ENCODE peak calls at places on chromosomes 12 and 14, in nine cellular contexts. One of them, this sample, is unnamed.

GRCh38 chr12:113697646-113698504 is 226.2 kb upstream of the LHX5 start:
- DNase-seq in natural killer cell: no peak
- DNase-seq in AG20443: no peak
- DNase-seq in right cardiac atrium: no peak
- DNase-seq in WERI-Rb-1: peak
- DNase-seq in putamen: no peak
- DNase-seq in H4: no peak
- DNase-seq in NCI-H2029: peak
- DNase-seq in glutamatergic neuron: peak
- DNase-seq in this sample: no peak

GRCh38 chr12:109559601-109560000 is 13.7 kb downstream of the MMAB start:
- DNase-seq in NCI-H2029: no peak
- DNase-seq in glutamatergic neuron: no peak
- DNase-seq in AG20443: no peak
- DNase-seq in right cardiac atrium: no peak
- DNase-seq in putamen: no peak
- DNase-seq in WERI-Rb-1: no peak
- DNase-seq in H4: no peak
- DNase-seq in natural killer cell: no peak
- DNase-seq in this sample: no peak

GRCh38 chr14:67487937-67488893 is at the start of gene TMEM229B:
- DNase-seq in H4: peak
- DNase-seq in putamen: no peak
- DNase-seq in natural killer cell: peak
- DNase-seq in right cardiac atrium: peak
- DNase-seq in AG20443: peak
- DNase-seq in NCI-H2029: no peak
- DNase-seq in WERI-Rb-1: no peak
- DNase-seq in glutamatergic neuron: no peak
- DNase-seq in this sample: peak

GRCh38 chr14:105484069-105484996 is 2.4 kb upstream of the CRIP1 start:
- DNase-seq in WERI-Rb-1: no peak
- DNase-seq in H4: no peak
- DNase-seq in NCI-H2029: no peak
- DNase-seq in right cardiac atrium: peak
- DNase-seq in AG20443: peak
- DNase-seq in natural killer cell: no peak
- DNase-seq in putamen: no peak
- DNase-seq in glutamatergic neuron: no peak
- DNase-seq in this sample: no peak

GRCh38 chr12:112061127-112061526 is 47.5 kb downstream of the NAA25 start:
- DNase-seq in natural killer cell: no peak
- DNase-seq in right cardiac atrium: no peak
- DNase-seq in WERI-Rb-1: no peak
- DNase-seq in H4: no peak
- DNase-seq in NCI-H2029: no peak
- DNase-seq in AG20443: no peak
- DNase-seq in glutamatergic neuron: no peak
- DNase-seq in putamen: no peak
- DNase-seq in this sample: no peak

GRCh38 chr12:132210223-132211055 is 66.2 kb downstream of the NOC4L start:
- DNase-seq in H4: no peak
- DNase-seq in NCI-H2029: no peak
- DNase-seq in natural killer cell: no peak
- DNase-seq in right cardiac atrium: peak
- DNase-seq in WERI-Rb-1: no peak
- DNase-seq in glutamatergic neuron: no peak
- DNase-seq in AG20443: no peak
- DNase-seq in putamen: no peak
- DNase-seq in this sample: no peak

GRCh38 chr12:29591140-29592020 is 93.9 kb upstream of the OVCH1 start:
- DNase-seq in WERI-Rb-1: no peak
- DNase-seq in glutamatergic neuron: peak
- DNase-seq in NCI-H2029: no peak
- DNase-seq in H4: no peak
- DNase-seq in putamen: no peak
- DNase-seq in AG20443: peak
- DNase-seq in natural killer cell: no peak
- DNase-seq in right cardiac atrium: no peak
- DNase-seq in this sample: no peak

GRCh38 chr14:71319646-71320045 is 412.4 kb downstream of the PCNX1 start:
- DNase-seq in putamen: no peak
- DNase-seq in WERI-Rb-1: peak
- DNase-seq in NCI-H2029: no peak
- DNase-seq in glutamatergic neuron: no peak
- DNase-seq in AG20443: peak
- DNase-seq in H4: peak
- DNase-seq in right cardiac atrium: no peak
- DNase-seq in natural killer cell: no peak
- DNase-seq in this sample: peak

GRCh38 chr12:108561852-108562347 is 496 bp upstream of the ISCU start:
- DNase-seq in glutamatergic neuron: no peak
- DNase-seq in AG20443: no peak
- DNase-seq in WERI-Rb-1: no peak
- DNase-seq in NCI-H2029: no peak
- DNase-seq in natural killer cell: peak
- DNase-seq in putamen: no peak
- DNase-seq in H4: no peak
- DNase-seq in right cardiac atrium: no peak
- DNase-seq in this sample: no peak

GRCh38 chr14:63564318-63564717 is 21.1 kb upstream of the PPP2R5E start:
- DNase-seq in putamen: no peak
- DNase-seq in AG20443: peak
- DNase-seq in natural killer cell: no peak
- DNase-seq in right cardiac atrium: no peak
- DNase-seq in H4: no peak
- DNase-seq in glutamatergic neuron: no peak
- DNase-seq in NCI-H2029: no peak
- DNase-seq in WERI-Rb-1: no peak
- DNase-seq in this sample: no peak

GRCh38 chr12:59452259-59452658 is 143.6 kb upstream of the SLC16A7 start:
- DNase-seq in H4: no peak
- DNase-seq in putamen: no peak
- DNase-seq in glutamatergic neuron: no peak
- DNase-seq in right cardiac atrium: no peak
- DNase-seq in natural killer cell: no peak
- DNase-seq in AG20443: peak
- DNase-seq in NCI-H2029: no peak
- DNase-seq in WERI-Rb-1: no peak
- DNase-seq in this sample: peak

GRCh38 chr12:24197517-24197916 is 248.0 kb upstream of the SOX5 start:
- DNase-seq in AG20443: no peak
- DNase-seq in NCI-H2029: no peak
- DNase-seq in glutamatergic neuron: no peak
- DNase-seq in natural killer cell: no peak
- DNase-seq in H4: no peak
- DNase-seq in WERI-Rb-1: no peak
- DNase-seq in putamen: no peak
- DNase-seq in right cardiac atrium: no peak
- DNase-seq in this sample: no peak

GRCh38 chr14:21536395-21537087 is 10.4 kb upstream of the SALL2 start:
- DNase-seq in right cardiac atrium: no peak
- DNase-seq in WERI-Rb-1: peak
- DNase-seq in AG20443: no peak
- DNase-seq in H4: no peak
- DNase-seq in glutamatergic neuron: no peak
- DNase-seq in NCI-H2029: no peak
- DNase-seq in putamen: no peak
- DNase-seq in natural killer cell: no peak
- DNase-seq in this sample: no peak

GRCh38 chr14:99181804-99182520 is 90.0 kb downstream of the BCL11B start:
- DNase-seq in right cardiac atrium: no peak
- DNase-seq in natural killer cell: no peak
- DNase-seq in putamen: no peak
- DNase-seq in glutamatergic neuron: no peak
- DNase-seq in NCI-H2029: no peak
- DNase-seq in AG20443: no peak
- DNase-seq in WERI-Rb-1: no peak
- DNase-seq in H4: no peak
- DNase-seq in this sample: no peak

GRCh38 chr12:47033081-47033480 is 46.3 kb upstream of the PCED1B start:
- DNase-seq in glutamatergic neuron: no peak
- DNase-seq in putamen: no peak
- DNase-seq in NCI-H2029: no peak
- DNase-seq in natural killer cell: no peak
- DNase-seq in right cardiac atrium: no peak
- DNase-seq in AG20443: no peak
- DNase-seq in WERI-Rb-1: no peak
- DNase-seq in H4: no peak
- DNase-seq in this sample: no peak

GRCh38 chr14:48936352-48936751 is 649.8 kb downstream of the RPS29 start:
- DNase-seq in putamen: no peak
- DNase-seq in AG20443: peak
- DNase-seq in glutamatergic neuron: no peak
- DNase-seq in WERI-Rb-1: peak
- DNase-seq in NCI-H2029: no peak
- DNase-seq in natural killer cell: no peak
- DNase-seq in H4: peak
- DNase-seq in right cardiac atrium: no peak
- DNase-seq in this sample: no peak

This sample was measured in foreskin melanocyte.